ENCODE peak calls at places on chromosomes 2 and 18, in seven cellular contexts. X is SJSA1, Q is transverse colon, L is lung, S is fibroblast of lung, M is Karpas-422, N is cardiac muscle cell. W is an unnamed sample.
A peak's percentile ranks its signal among the peaks of the same experiment; 100 is the strongest.

GRCh38 chr2:20434588-20435294 is 12.1 kb upstream of the RHOB start:
- DNase-seq in M (no peak), L (no peak), S (no peak), X (no peak), Q (peak; percentile 6), N (no peak), W (no peak)

GRCh38 chr2:111659361-111660281 is 224.4 kb downstream of the ANAPC1 start:
- DNase-seq in N (peak; percentile 90), Q (peak; percentile 65), S (peak; percentile 93), M (no peak), X (peak; percentile 41), L (peak; percentile 89), W (no peak)

GRCh38 chr2:30252723-30253688 is 21.7 kb downstream of the LBH start:
- DNase-seq in N (peak; percentile 95), L (peak; percentile 48), S (peak; percentile 97), M (no peak), Q (peak; percentile 26), X (peak; percentile 42), W (peak; percentile 92)

GRCh38 chr2:112787729-112788401 is 3.6 kb upstream of the IL1A start:
- DNase-seq in M (peak; percentile 50), X (no peak), N (no peak), S (no peak), L (no peak), Q (no peak), W (no peak)

GRCh38 chr18:78728301-78729098 is 251.1 kb upstream of the SALL3 start:
- DNase-seq in M (no peak), Q (no peak), N (no peak), X (no peak), S (no peak), L (no peak), W (no peak)

GRCh38 chr2:78654941-78655340 is 370.6 kb upstream of the REG3G start:
- DNase-seq in X (no peak), N (no peak), M (no peak), Q (no peak), L (no peak), S (no peak), W (no peak)

GRCh38 chr18:57052173-57052572 is 94.7 kb upstream of the BOD1L2 start:
- DNase-seq in S (no peak), Q (no peak), M (peak; percentile 69), X (no peak), L (no peak), N (no peak), W (no peak)

GRCh38 chr2:21191535-21191934 is 67.8 kb downstream of the TDRD15 start:
- DNase-seq in L (no peak), Q (no peak), N (no peak), S (no peak), M (no peak), X (no peak), W (no peak)

GRCh38 chr18:35076556-35076955 is 35.3 kb downstream of the MAPRE2 start:
- DNase-seq in X (peak; percentile 91), M (no peak), N (peak; percentile 89), Q (no peak), L (no peak), S (peak; percentile 93), W (no peak)

GRCh38 chr18:32771871-32772499 is 838 bp downstream of the KLHL14 start:
- DNase-seq in N (no peak), S (no peak), X (no peak), M (peak; percentile 72), L (no peak), Q (no peak), W (no peak)

GRCh38 chr2:127092951-127093516 is 13.9 kb downstream of the BIN1 start:
- DNase-seq in N (no peak), S (no peak), L (no peak), Q (no peak), X (no peak), M (no peak), W (no peak)

GRCh38 chr2:69724540-69725159 is 17.3 kb upstream of the ANXA4 start:
- DNase-seq in S (peak; percentile 53), N (peak; percentile 83), M (peak; percentile 93), L (peak; percentile 85), Q (peak; percentile 89), X (peak; percentile 80), W (peak; percentile 91)

GRCh38 chr18:56326386-56327072 is 311.9 kb downstream of the TXNL1 start:
- DNase-seq in Q (no peak), N (no peak), L (no peak), S (no peak), M (no peak), X (no peak), W (no peak)

GRCh38 chr2:25920326-25920725 is 42.0 kb upstream of the ASXL2 start:
- DNase-seq in Q (no peak), M (no peak), N (no peak), S (no peak), L (no peak), X (peak; percentile 91), W (no peak)

GRCh38 chr2:113114996-113115395 is 12.4 kb upstream of the IL1RN start:
- DNase-seq in X (no peak), N (no peak), M (no peak), L (no peak), Q (no peak), S (no peak), W (no peak)

GRCh38 chr2:168639501-168639900 is 162.9 kb upstream of the NOSTRIN start:
- DNase-seq in Q (peak; percentile 81), M (no peak), S (peak; percentile 78), L (peak; percentile 51), N (peak; percentile 75), X (peak; percentile 10), W (no peak)
- H3K4me3 ChIP-seq in Q (no peak overlapping the region), M (no peak overlapping the region), S (peak overlapping the region; percentile 13), L (no peak overlapping the region), N (no peak overlapping the region), X (no peak overlapping the region), W (no peak overlapping the region)

DNA sequence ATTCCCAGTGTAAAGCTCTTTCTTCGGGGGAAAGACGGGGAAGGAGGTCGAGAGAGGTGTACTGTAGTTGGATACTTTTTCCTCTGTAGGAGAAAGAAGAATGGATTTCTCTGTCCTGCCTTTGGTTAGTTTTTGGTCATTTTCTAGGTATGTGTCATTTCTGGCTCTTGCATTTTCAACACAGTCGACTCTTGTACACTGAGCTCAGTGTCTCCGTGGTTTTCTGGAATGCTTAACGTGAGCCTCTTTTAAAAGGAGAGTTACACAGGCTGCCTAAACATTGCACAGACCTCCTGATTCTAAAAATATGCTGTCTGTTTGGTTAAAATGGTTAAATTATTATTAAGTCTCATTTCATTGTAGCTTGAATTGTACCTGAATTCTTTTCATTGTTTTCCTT is 21.8 kb upstream of the GLS start:
- DNase-seq in N (peak; percentile 75), X (peak; percentile 81), S (peak; percentile 94), M (peak; percentile 4), Q (no peak), L (no peak), W (peak; percentile 80)
- H3K27ac ChIP-seq in N (peak overlapping the region; percentile 35), X (peak overlapping the region; percentile 85), S (peak overlapping the region; percentile 50), M (no peak overlapping the region), Q (no peak overlapping the region), L (no peak overlapping the region), W (peak overlapping the region; percentile 78)

DNA sequence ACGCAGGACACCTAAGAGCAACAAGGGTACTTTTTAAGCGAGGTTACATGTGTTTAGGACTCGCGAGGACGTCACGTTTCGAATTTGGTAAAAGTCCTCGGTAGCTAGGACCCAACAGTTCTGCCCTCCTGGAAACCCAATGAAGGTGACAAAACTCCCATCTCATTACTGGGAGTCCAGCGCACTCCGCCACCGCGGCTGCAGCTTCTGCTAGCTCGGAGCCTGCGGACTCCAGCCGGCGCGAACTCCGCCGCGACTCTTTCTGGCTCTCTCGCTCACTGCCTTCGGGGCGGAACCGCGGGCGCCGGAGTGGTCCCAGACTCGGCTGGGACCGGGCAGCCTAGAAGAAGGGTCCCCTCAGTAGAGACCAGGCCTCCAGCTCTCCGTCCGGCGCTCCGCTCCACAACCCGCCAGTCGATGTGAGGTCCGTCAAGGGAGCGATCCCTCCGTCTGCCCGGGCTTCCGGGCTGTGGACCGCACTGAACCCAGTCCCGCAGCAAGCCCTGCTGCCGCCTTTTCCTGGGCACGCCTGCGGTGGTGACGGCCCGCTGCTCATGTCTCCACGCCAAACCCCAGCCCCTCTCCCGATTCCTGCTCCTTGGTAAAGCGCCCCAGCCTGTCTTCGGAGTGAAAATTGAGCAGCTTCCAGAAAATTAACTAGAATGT is 3.0 kb upstream of the OSR1 start:
- DNase-seq in L (no peak), N (peak; percentile 56), Q (peak; percentile 43), X (no peak), S (peak; percentile 33), M (no peak), W (no peak)
- H3K27me3 ChIP-seq in L (no peaks in the 10 kb centered on the region), N (peaks cover 95% of the 10 kb centered on the region), Q (peaks cover 72% of the 10 kb centered on the region), X (no peaks in the 10 kb centered on the region), S (no peaks in the 10 kb centered on the region), M (no peaks in the 10 kb centered on the region), W (peaks cover 13% of the 10 kb centered on the region)

GRCh38 chr2:197256771-197257170 is 53.8 kb downstream of the ANKRD44 start:
- DNase-seq in N (no peak), X (no peak), L (no peak), M (peak; percentile 60), S (no peak), Q (no peak), W (no peak)

GRCh38 chr2:197256021-197256420 is 54.6 kb downstream of the ANKRD44 start:
- DNase-seq in S (no peak), L (no peak), N (no peak), X (no peak), M (peak; percentile 65), Q (no peak), W (no peak)

GRCh38 chr2:197258580-197258979 is 52.0 kb downstream of the ANKRD44 start:
- DNase-seq in M (no peak), L (no peak), S (peak; percentile 65), N (peak; percentile 84), Q (no peak), X (no peak), W (no peak)

GRCh38 chr2:197254776-197255521 is 55.6 kb downstream of the ANKRD44 start:
- DNase-seq in N (no peak), Q (no peak), L (no peak), X (no peak), M (no peak), S (no peak), W (no peak)

GRCh38 chr2:197255550-197255949 is 55.0 kb downstream of the ANKRD44 start:
- DNase-seq in X (peak; percentile 57), L (peak; percentile 60), M (peak; percentile 92), Q (peak; percentile 75), N (peak; percentile 67), S (peak; percentile 58), W (no peak)
- H3K4me3 ChIP-seq in X (no peak overlapping the region), L (no peak overlapping the region), M (peak overlapping the region; percentile 44), Q (no peak overlapping the region), N (no peak overlapping the region), S (peak overlapping the region; percentile 17), W (no peak overlapping the region)